ENCODE peak calls at places on chromosomes 11 and 22, in four cellular contexts. R is GM12878, W is HepG2, J is K562. T is an unnamed sample.

GRCh38 chr11:23370580-23371275 is 510.5 kb upstream of the CCDC179 start:
- DNase-seq in R (no peak), W (no peak), J (no peak), T (no peak)

GRCh38 chr11:12111482-12112149 is 1.2 kb downstream of the MICAL2 start:
- DNase-seq in R (no peak), W (no peak), J (no peak), T (no peak)

GRCh38 chr22:38461414-38462081 is 6.3 kb upstream of the KDELR3 start:
- DNase-seq in R (no peak), W (peak; percentile 71), J (peak; percentile 71), T (peak; percentile 81)

GRCh38 chr11:122804796-122805195 is 33.5 kb upstream of the CRTAM start:
- DNase-seq in R (no peak), W (no peak), J (no peak), T (no peak)

GRCh38 chr22:36486619-36487384 is 5.4 kb upstream of the TXN2 start:
- DNase-seq in R (no peak), W (peak; percentile 53), J (no peak), T (peak; percentile 49)

GRCh38 chr11:131302831-131303230 is 67.6 kb upstream of the NTM start:
- DNase-seq in R (no peak), W (no peak), J (no peak), T (no peak)

GRCh38 chr22:46777609-46777970 is 15.1 kb downstream of the TBC1D22A start:
- DNase-seq in R (no peak), W (no peak), J (no peak), T (no peak)

GRCh38 chr22:49621601-49622210 is 206.0 kb downstream of the BRD1 start:
- DNase-seq in R (no peak), W (no peak), J (no peak), T (no peak)

GRCh38 chr11:94706211-94706610 is 61.9 kb upstream of the AMOTL1 start:
- DNase-seq in R (no peak), W (no peak), J (no peak), T (no peak)

GRCh38 chr11:34957606-34958005 is 41.2 kb downstream of the PDHX start:
- DNase-seq in R (no peak), W (no peak), J (no peak), T (no peak)

GRCh38 chr11:69387409-69387885 is 93.5 kb downstream of the MYEOV start:
- DNase-seq in R (no peak), W (no peak), J (no peak), T (no peak)

GRCh38 chr11:64407221-64407620 is 48.3 kb downstream of the RPS6KA4 start:
- DNase-seq in R (no peak), W (no peak), J (no peak), T (no peak)

GRCh38 chr22:48505891-48506290 is 1321.8 kb downstream of the BRD1 start:
- DNase-seq in R (no peak), W (no peak), J (no peak), T (no peak)

GRCh38 chr22:24550028-24550901 is 4.7 kb downstream of the GUCD1 start:
- DNase-seq in R (no peak), W (peak; percentile 99), J (no peak), T (no peak)

GRCh38 chr11:111759778-111760407 is 6.3 kb downstream of the PPP2R1B start:
- DNase-seq in R (no peak), W (no peak), J (no peak), T (no peak)

GRCh38 chr22:31139866-31140716 is at the start of gene PLA2G3:
- DNase-seq in R (no peak), W (peak; percentile 50), J (peak; percentile 71), T (no peak)

GRCh38 chr11:94283678-94284077 is 20.7 kb upstream of the IZUMO1R start:
- DNase-seq in R (no peak), W (no peak), J (no peak), T (no peak)

GRCh38 chr11:116432301-116432700 is 340.5 kb downstream of the BUD13 start:
- DNase-seq in R (no peak), W (no peak), J (no peak), T (no peak)

GRCh38 chr11:68891356-68891948 is 12.2 kb downstream of the MRPL21 start:
- DNase-seq in R (no peak), W (no peak), J (no peak), T (no peak)

GRCh38 chr11:69010361-69010891 is 2.6 kb downstream of the MRGPRF start:
- DNase-seq in R (no peak), W (no peak), J (no peak), T (no peak)

GRCh38 chr11:122505304-122506006 is 150.1 kb upstream of the UBASH3B start:
- DNase-seq in R (peak; percentile 7), W (peak; percentile 42), J (peak; percentile 47), T (peak; percentile 41)

GRCh38 chr11:112195906-112196305 is 20.6 kb downstream of the BCO2 start:
- DNase-seq in R (no peak), W (no peak), J (no peak), T (no peak)

GRCh38 chr11:6523253-6523652 is 26.2 kb downstream of the DNHD1 start:
- DNase-seq in R (no peak), W (no peak), J (no peak), T (peak; percentile 31)

GRCh38 chr11:623999-624704 is 603 bp downstream of the CDHR5 start:
- DNase-seq in R (no peak), W (no peak), J (no peak), T (peak; percentile 74)

GRCh38 chr11:1934326-1935155 is 12.6 kb upstream of the MRPL23 start:
- DNase-seq in R (no peak), W (no peak), J (no peak), T (no peak)

GRCh38 chr22:30843245-30843644 is 125.3 kb downstream of the MORC2 start:
- DNase-seq in R (no peak), W (no peak), J (no peak), T (no peak)

GRCh38 chr11:28836285-28837081 is 728.3 kb downstream of the METTL15 start:
- DNase-seq in R (no peak), W (peak; percentile 90), J (no peak), T (peak; percentile 99)

GRCh38 chr22:43945632-43946390 is 9.4 kb upstream of the SAMM50 start:
- DNase-seq in R (no peak), W (peak; percentile 60), J (peak; percentile 71), T (peak; percentile 72)

GRCh38 chr11:74948546-74948897 is 369 bp downstream of the XRRA1 start:
- DNase-seq in R (no peak), W (peak; percentile 22), J (no peak), T (peak; percentile 4)

GRCh38 chr22:22410121-22410520 is 98.4 kb downstream of the ZNF280B start:
- DNase-seq in R (no peak), W (no peak), J (peak; percentile 28), T (no peak)

GRCh38 chr22:37893583-37893983 is 12.5 kb upstream of the MICALL1 start:
- DNase-seq in R (no peak), W (peak; percentile 50), J (no peak), T (no peak)

GRCh38 chr11:15136166-15136565 is 21.4 kb downstream of the INSC start:
- DNase-seq in R (no peak), W (no peak), J (no peak), T (no peak)

GRCh38 chr22:35539910-35540599 is 576 bp upstream of the RASD2 start:
- DNase-seq in R (no peak), W (no peak), J (peak; percentile 96), T (peak; percentile 44)

GRCh38 chr11:108857382-108857781 is 192.5 kb downstream of the DDX10 start:
- DNase-seq in R (no peak), W (no peak), J (no peak), T (no peak)

GRCh38 chr11:130434521-130435223 is 6.3 kb upstream of the ADAMTS8 start:
- DNase-seq in R (peak; percentile 44), W (peak; percentile 63), J (peak; percentile 73), T (peak; percentile 78)

GRCh38 chr22:42863349-42863911 is 6.4 kb upstream of the ARFGAP3 start:
- DNase-seq in R (peak; percentile 46), W (no peak), J (no peak), T (no peak)

GRCh38 chr11:76629853-76630599 is 40.5 kb downstream of the LRRC32 start:
- DNase-seq in R (no peak), W (no peak), J (no peak), T (no peak)

GRCh38 chr11:68191661-68192579 is 21.2 kb downstream of the KMT5B start:
- DNase-seq in R (no peak), W (no peak), J (no peak), T (no peak)

GRCh38 chr11:86980397-86980796 is 25.2 kb upstream of the FZD4 start:
- DNase-seq in R (no peak), W (no peak), J (no peak), T (no peak)
- TF ChIP-seq KDM1A in R (no peak), W (no peak), J (no peak), T (no peak)

GRCh38 chr11:20110908-20111669 is 49.2 kb downstream of the DBX1 start:
- DNase-seq in R (peak; percentile 8), W (peak; percentile 70), J (peak; percentile 90), T (peak; percentile 85)
- TF ChIP-seq CHD2 in R (no peak), W (no peak), J (no peak), T (no peak)

DNA sequence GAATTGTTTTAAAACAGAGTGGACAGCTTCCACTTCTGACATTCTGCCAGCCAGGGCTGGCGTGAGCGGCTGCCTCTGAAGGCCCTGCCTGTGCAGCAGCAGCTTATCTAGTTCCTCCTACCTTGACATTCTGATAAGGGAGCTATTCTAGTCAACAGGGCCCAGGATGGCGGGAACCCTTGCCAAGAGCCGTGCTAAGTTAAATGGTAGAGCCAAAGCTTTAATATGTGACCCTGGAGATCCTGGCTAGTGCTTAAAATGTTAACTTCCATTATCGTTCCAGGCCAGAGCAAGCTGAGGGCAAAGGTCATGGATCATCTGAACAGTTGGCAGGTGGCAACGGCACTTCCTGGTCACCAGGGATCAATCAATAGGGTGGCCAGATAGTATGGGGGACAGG is 3.5 kb downstream of the KCNJ5 start:
- DNase-seq in R (no peak), W (peak; percentile 8), J (no peak), T (no peak)
- TF ChIP-seq REST in R (no peak), W (no peak), J (no peak), T (no peak)

GRCh38 chr11:128895505-128895904 is 4.3 kb downstream of the KCNJ5 start:
- DNase-seq in R (no peak), W (no peak), J (no peak), T (no peak)

GRCh38 chr11:128891912-128892398 is 799 bp downstream of the KCNJ5 start:
- DNase-seq in R (no peak), W (no peak), J (no peak), T (no peak)

GRCh38 chr11:128892866-128893565 is 1.9 kb downstream of the KCNJ5 start:
- DNase-seq in R (no peak), W (no peak), J (no peak), T (no peak)

GRCh38 chr11:128894296-128894681 is 3.1 kb downstream of the KCNJ5 start:
- DNase-seq in R (no peak), W (no peak), J (no peak), T (no peak)

DNA sequence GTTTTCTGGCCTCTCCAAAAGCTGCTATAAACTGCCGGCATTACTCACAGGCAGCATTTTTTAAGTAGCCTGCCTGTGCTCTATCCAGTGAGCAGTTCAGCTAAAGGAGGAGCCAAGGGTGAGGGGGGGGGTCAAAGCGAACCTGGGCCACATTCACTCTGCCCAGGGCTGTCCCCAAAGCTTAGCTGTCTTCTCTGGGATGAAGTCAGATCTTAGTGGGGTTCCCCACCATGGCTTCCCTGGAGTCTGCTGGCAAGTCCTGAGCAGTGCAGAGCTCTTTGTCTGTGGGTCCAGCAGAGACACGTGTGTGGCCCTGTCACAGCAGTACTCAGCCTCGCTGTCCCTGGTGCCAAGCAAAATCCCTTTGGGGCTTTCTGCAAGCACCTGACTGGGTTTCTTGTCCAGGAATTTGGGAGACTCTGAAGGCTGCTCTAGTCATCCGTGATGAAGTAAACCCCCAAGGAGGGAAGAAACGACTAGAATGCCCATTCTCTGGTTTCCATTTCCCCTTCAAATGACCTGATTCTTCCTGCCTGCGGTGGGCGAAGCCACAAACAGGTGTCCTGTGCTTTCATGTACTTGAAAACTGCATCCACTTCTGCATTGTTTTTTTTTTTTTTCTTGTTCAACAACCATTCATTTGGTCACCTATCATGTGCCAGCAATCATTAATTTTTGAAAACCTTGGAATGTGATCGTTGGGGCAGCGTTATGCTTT is 2.6 kb downstream of the KCNJ5 start:
- DNase-seq in R (no peak), W (no peak), J (no peak), T (no peak)
- TF ChIP-seq KDM1A in R (no peak), W (no peak), J (no peak), T (no peak)